ENCODE peak calls at places on chromosome 6, in nine cellular contexts. U is NCI-H2081; V is GM19239; J is AG04450; R is testis; N is ureter; G is HFF-Myc; K is adrenal gland; Q is CD8-positive, alpha-beta T cell. F is an unnamed sample.
A peak's percentile ranks its signal among the peaks of the same experiment; 100 is the strongest.

GRCh38 chr6:168837231-168837903 is 396.4 kb downstream of the SMOC2 start:
- DNase-seq in U (no peak), V (no peak), J (no peak), R (no peak), N (no peak), G (no peak), K (no peak), Q (no peak), F (no peak)

GRCh38 chr6:45467853-45468252 is 90.1 kb upstream of the SUPT3H start:
- DNase-seq in U (no peak), V (no peak), J (no peak), R (no peak), N (no peak), G (no peak), K (no peak), Q (no peak), F (no peak)

GRCh38 chr6:135385299-135385698 is 112.2 kb downstream of the AHI1 start:
- DNase-seq in U (no peak), V (no peak), J (no peak), R (no peak), N (no peak), G (no peak), K (no peak), Q (no peak), F (no peak)

GRCh38 chr6:135251964-135252429 is 70.9 kb downstream of the MYB start:
- DNase-seq in U (no peak), V (no peak), J (no peak), R (no peak), N (no peak), G (no peak), K (no peak), Q (no peak), F (no peak)

GRCh38 chr6:22784611-22785010 is 215.2 kb downstream of the HDGFL1 start:
- DNase-seq in U (no peak), V (no peak), J (peak; percentile 29), R (no peak), N (no peak), G (no peak), K (no peak), Q (no peak), F (no peak)

GRCh38 chr6:100721256-100721655 is 159.9 kb downstream of the ASCC3 start:
- DNase-seq in U (no peak), V (no peak), J (no peak), R (no peak), N (no peak), G (no peak), K (no peak), Q (no peak), F (no peak)

GRCh38 chr6:110017306-110017705 is 39.2 kb downstream of the GPR6 start:
- DNase-seq in U (no peak), V (no peak), J (no peak), R (no peak), N (no peak), G (no peak), K (no peak), Q (no peak), F (no peak)

GRCh38 chr6:137423444-137424168 is 70.6 kb downstream of the OLIG3 start:
- DNase-seq in U (no peak), V (no peak), J (no peak), R (no peak), N (no peak), G (no peak), K (no peak), Q (no peak), F (no peak)

GRCh38 chr6:133724726-133725125 is 164.2 kb upstream of the TCF21 start:
- DNase-seq in U (no peak), V (no peak), J (no peak), R (no peak), N (no peak), G (no peak), K (no peak), Q (no peak), F (no peak)

GRCh38 chr6:100678027-100678426 is 203.1 kb downstream of the ASCC3 start:
- DNase-seq in U (peak; percentile 2), V (no peak), J (no peak), R (no peak), N (no peak), G (no peak), K (no peak), Q (no peak), F (no peak)

GRCh38 chr6:52603000-52603795 is 26.3 kb upstream of the TRAM2 start:
- DNase-seq in U (no peak), V (no peak), J (no peak), R (no peak), N (no peak), G (peak; percentile 86), K (no peak), Q (no peak), F (no peak)

GRCh38 chr6:25889877-25890853 is 16.1 kb upstream of the SLC17A3 start:
- DNase-seq in U (peak; percentile 65), V (no peak), J (no peak), R (peak; percentile 49), N (no peak), G (peak; percentile 19), K (peak; percentile 40), Q (no peak), F (no peak)

GRCh38 chr6:46113370-46113769 is 16.4 kb upstream of the ENPP4 start:
- DNase-seq in U (peak; percentile 73), V (no peak), J (no peak), R (no peak), N (no peak), G (no peak), K (no peak), Q (no peak), F (no peak)

GRCh38 chr6:35258858-35259193 is 709 bp upstream of the ZNF76 start:
- DNase-seq in U (peak; percentile 67), V (peak; percentile 29), J (no peak), R (peak; percentile 65), N (no peak), G (no peak), K (no peak), Q (peak; percentile 21), F (no peak)

GRCh38 chr6:133768656-133769295 is 120.1 kb upstream of the TCF21 start:
- DNase-seq in U (no peak), V (no peak), J (no peak), R (peak; percentile 49), N (no peak), G (no peak), K (no peak), Q (no peak), F (no peak)

GRCh38 chr6:106591111-106591825 is 38.0 kb downstream of the RTN4IP1 start:
- DNase-seq in U (no peak), V (no peak), J (peak; percentile 37), R (no peak), N (no peak), G (peak; percentile 36), K (no peak), Q (no peak), F (no peak)

GRCh38 chr6:125014157-125014957 is 52.1 kb downstream of the RNF217 start:
- DNase-seq in U (no peak), V (no peak), J (peak; percentile 59), R (no peak), N (no peak), G (no peak), K (no peak), Q (no peak), F (no peak)

GRCh38 chr6:56495654-56496053 is 147.0 kb downstream of the DST start:
- DNase-seq in U (no peak), V (no peak), J (no peak), R (no peak), N (no peak), G (no peak), K (no peak), Q (no peak), F (no peak)

GRCh38 chr6:5584072-5584471 is 322.8 kb downstream of the FARS2 start:
- DNase-seq in U (no peak), V (no peak), J (peak; percentile 48), R (no peak), N (no peak), G (peak; percentile 10), K (no peak), Q (no peak), F (no peak)

GRCh38 chr6:104630955-104631354 is 228.8 kb downstream of the HACE1 start:
- DNase-seq in U (no peak), V (no peak), J (no peak), R (no peak), N (no peak), G (no peak), K (no peak), Q (no peak), F (no peak)

GRCh38 chr6:37709932-37710565 is 12.4 kb upstream of the MDGA1 start:
- DNase-seq in U (no peak), V (no peak), J (no peak), R (no peak), N (no peak), G (no peak), K (no peak), Q (no peak), F (no peak)

GRCh38 chr6:37451411-37452273 is 18.6 kb downstream of the CMTR1 start:
- DNase-seq in U (no peak), V (no peak), J (no peak), R (no peak), N (no peak), G (no peak), K (no peak), Q (no peak), F (no peak)

GRCh38 chr6:33428219-33428890 is 8.5 kb downstream of the SYNGAP1 start:
- DNase-seq in U (peak; percentile 39), V (peak; percentile 58), J (no peak), R (no peak), N (no peak), G (no peak), K (no peak), Q (no peak), F (no peak)

GRCh38 chr6:64477311-64477850 is 841.8 kb downstream of the PHF3 start:
- DNase-seq in U (no peak), V (no peak), J (no peak), R (no peak), N (no peak), G (no peak), K (no peak), Q (no peak), F (no peak)

GRCh38 chr6:134303903-134304302 is 14.0 kb downstream of the SGK1 start:
- DNase-seq in U (no peak), V (no peak), J (no peak), R (peak; percentile 28), N (no peak), G (no peak), K (no peak), Q (no peak), F (no peak)

GRCh38 chr6:142871910-142872331 is 73.1 kb downstream of the HIVEP2 start:
- DNase-seq in U (no peak), V (no peak), J (peak; percentile 38), R (peak; percentile 57), N (no peak), G (peak; percentile 37), K (no peak), Q (peak; percentile 35), F (peak; percentile 33)

GRCh38 chr6:43639984-43640800 is 4.6 kb downstream of the MAD2L1BP start:
- DNase-seq in U (peak; percentile 16), V (no peak), J (no peak), R (no peak), N (no peak), G (no peak), K (no peak), Q (no peak), F (no peak)

GRCh38 chr6:43242908-43243648 is at the start of gene TTBK1:
- DNase-seq in U (peak; percentile 14), V (no peak), J (no peak), R (no peak), N (no peak), G (no peak), K (no peak), Q (no peak), F (no peak)

GRCh38 chr6:149871182-149871581 is 7.0 kb upstream of the LRP11 start:
- DNase-seq in U (no peak), V (no peak), J (no peak), R (no peak), N (no peak), G (no peak), K (no peak), Q (no peak), F (no peak)

GRCh38 chr6:17589402-17590116 is 10.5 kb upstream of the FAM8A1 start:
- DNase-seq in U (no peak), V (no peak), J (peak; percentile 83), R (no peak), N (no peak), G (peak; percentile 78), K (no peak), Q (no peak), F (no peak)

GRCh38 chr6:41938590-41938989 is 3.0 kb downstream of the CCND3 start:
- DNase-seq in U (no peak), V (no peak), J (no peak), R (no peak), N (no peak), G (no peak), K (no peak), Q (no peak), F (no peak)